ENCODE peak calls at places on chromosomes 6 and 20, in seven cellular contexts. H, Q, O, R, D, X and M are unnamed samples.

GRCh38 chr6:15608406-15608805 is 54.4 kb downstream of the DTNBP1 start:
- DNase-seq in H (peak), Q (no peak), O (no peak), R (no peak), D (no peak), X (no peak), M (peak)

GRCh38 chr20:58963060-58963584 is 17.9 kb upstream of the NELFCD start:
- DNase-seq in H (no peak), Q (no peak), O (no peak), R (no peak), D (no peak), X (no peak), M (no peak)

GRCh38 chr6:149212892-149213786 is 104.4 kb upstream of the TAB2 start:
- DNase-seq in H (no peak), Q (no peak), O (no peak), R (no peak), D (no peak), X (no peak), M (no peak)

GRCh38 chr20:57180954-57181353 is 85.5 kb downstream of the BMP7 start:
- DNase-seq in H (no peak), Q (no peak), O (no peak), R (no peak), D (no peak), X (no peak), M (no peak)

GRCh38 chr20:61649105-61649878 is 397.2 kb downstream of the CDH4 start:
- DNase-seq in H (no peak), Q (no peak), O (no peak), R (no peak), D (no peak), X (no peak), M (no peak)

GRCh38 chr20:9838378-9839295 is at the start of gene PAK5:
- DNase-seq in H (peak), Q (no peak), O (peak), R (peak), D (peak), X (peak), M (peak)

GRCh38 chr6:138765896-138766487 is 7.6 kb upstream of the CCDC28A start:
- DNase-seq in H (peak), Q (no peak), O (no peak), R (no peak), D (peak), X (no peak), M (peak)

GRCh38 chr6:33192671-33193602 is 670 bp upstream of the COL11A2 start:
- DNase-seq in H (peak), Q (peak), O (peak), R (peak), D (peak), X (no peak), M (no peak)

GRCh38 chr20:31712564-31713311 is 9.9 kb downstream of the BCL2L1 start:
- DNase-seq in H (peak), Q (peak), O (peak), R (peak), D (peak), X (peak), M (no peak)

GRCh38 chr6:11439017-11439420 is 98.5 kb upstream of the TMEM170B start:
- DNase-seq in H (no peak), Q (no peak), O (no peak), R (no peak), D (no peak), X (no peak), M (no peak)

GRCh38 chr6:4953440-4953839 is 50.4 kb downstream of the RPP40 start:
- DNase-seq in H (no peak), Q (no peak), O (no peak), R (no peak), D (no peak), X (no peak), M (no peak)

GRCh38 chr20:8720089-8720488 is 348.8 kb upstream of the PLCB4 start:
- DNase-seq in H (no peak), Q (no peak), O (no peak), R (no peak), D (no peak), X (no peak), M (peak)

GRCh38 chr6:25202505-25202904 is 76.7 kb upstream of the CARMIL1 start:
- DNase-seq in H (no peak), Q (no peak), O (no peak), R (no peak), D (no peak), X (no peak), M (no peak)